ENCODE peak calls at places on chromosomes 16 and 17, in six cellular contexts. W is neural crest cell; F is psoas muscle; P is activated CD8-positive, alpha-beta memory T cell treated with anti-CD3 and anti-CD28 coated beads for 1 hour; X is left ventricle myocardium inferior; R is natural killer cell. V is an unnamed sample.

GRCh38 chr17:29245401-29245800 is 1.3 kb upstream of the CRYBA1 start:
- DNase-seq in P (no peak), F (no peak), W (no peak), R (no peak), X (no peak), V (no peak)

GRCh38 chr17:41026668-41027471 is at the start of gene KRTAP1-5:
- DNase-seq in R (no peak), X (no peak), W (no peak), F (no peak), P (no peak), V (no peak)

GRCh38 chr16:67009158-67009557 is 19.8 kb upstream of the CBFB start:
- DNase-seq in R (no peak), F (no peak), P (no peak), W (no peak), X (no peak), V (no peak)

GRCh38 chr17:61467416-61468262 is 15.4 kb downstream of the TBX4 start:
- DNase-seq in W (peak; percentile 55), R (no peak), F (no peak), X (peak; percentile 44), P (no peak), V (peak; percentile 57)

GRCh38 chr17:4522661-4523060 is 24.0 kb downstream of the SPNS2 start:
- DNase-seq in W (no peak), X (no peak), R (no peak), P (no peak), F (no peak), V (peak; percentile 52)

GRCh38 chr17:43457362-43457692 is 26.4 kb upstream of the DHX8 start:
- DNase-seq in R (no peak), F (no peak), W (no peak), P (no peak), X (no peak), V (no peak)

GRCh38 chr17:10013360-10014112 is 108.5 kb upstream of the RCVRN start:
- DNase-seq in X (no peak), P (no peak), F (no peak), W (no peak), R (no peak), V (peak; percentile 38)

GRCh38 chr17:83189673-83190385 is 110.4 kb downstream of the METRNL start:
- DNase-seq in P (no peak), W (no peak), R (no peak), F (peak; percentile 54), X (peak; percentile 43), V (peak; percentile 73)

GRCh38 chr17:59505610-59506276 is 59.7 kb upstream of the DHX40 start:
- DNase-seq in X (no peak), R (no peak), W (no peak), F (no peak), P (no peak), V (no peak)

GRCh38 chr16:8398548-8398947 is 191.8 kb downstream of the TMEM114 start:
- DNase-seq in W (no peak), F (no peak), P (no peak), R (no peak), X (no peak), V (no peak)

GRCh38 chr16:88703486-88704309 is 2.5 kb downstream of the RNF166 start:
- DNase-seq in R (peak; percentile 71), W (no peak), F (no peak), X (peak; percentile 55), P (peak; percentile 55), V (no peak)

GRCh38 chr16:88315543-88316105 is 67.1 kb upstream of the ZNF469 start:
- DNase-seq in W (peak; percentile 39), F (peak; percentile 52), R (no peak), X (peak; percentile 42), P (no peak), V (no peak)

GRCh38 chr16:58462997-58463891 is 36.7 kb upstream of the NDRG4 start:
- DNase-seq in R (peak; percentile 21), X (peak; percentile 59), W (peak; percentile 25), F (no peak), P (no peak), V (no peak)

GRCh38 chr17:80192268-80192667 is 22.4 kb downstream of the CARD14 start:
- DNase-seq in F (no peak), W (peak; percentile 28), R (no peak), X (no peak), P (no peak), V (no peak)

GRCh38 chr16:85238233-85238647 is 126.0 kb upstream of the CIBAR2 start:
- DNase-seq in R (no peak), P (no peak), X (peak; percentile 51), W (no peak), F (peak; percentile 81), V (peak; percentile 89)

GRCh38 chr17:19546289-19547065 is 12.8 kb downstream of the SLC47A1 start:
- DNase-seq in P (no peak), R (no peak), X (peak; percentile 44), F (peak; percentile 43), W (no peak), V (no peak)

GRCh38 chr16:11196286-11196828 is 59.6 kb downstream of the SOCS1 start:
- DNase-seq in X (no peak), R (no peak), W (no peak), P (no peak), F (no peak), V (no peak)

GRCh38 chr16:47366228-47366627 is 94.6 kb downstream of the ITFG1 start:
- DNase-seq in R (no peak), P (no peak), F (no peak), X (no peak), W (no peak), V (no peak)

GRCh38 chr16:927406-927805 is 43.4 kb downstream of the LMF1 start:
- DNase-seq in W (no peak), F (no peak), R (no peak), X (no peak), P (no peak), V (no peak)

GRCh38 chr17:75861927-75862317 is 6.8 kb upstream of the WBP2 start:
- DNase-seq in F (no peak), P (no peak), R (no peak), W (no peak), X (no peak), V (no peak)

GRCh38 chr16:84043486-84044107 is 1.0 kb upstream of the SLC38A8 start:
- DNase-seq in F (no peak), R (no peak), W (no peak), X (no peak), P (no peak), V (no peak)

GRCh38 chr16:50210266-50211038 is 55.9 kb upstream of the ADCY7 start:
- DNase-seq in R (peak; percentile 43), P (peak; percentile 25), W (peak; percentile 55), X (peak; percentile 80), F (peak; percentile 61), V (peak; percentile 85)

GRCh38 chr17:44677136-44677535 is 12.4 kb downstream of the CCDC43 start:
- DNase-seq in X (no peak), R (no peak), P (no peak), F (no peak), W (no peak), V (no peak)

GRCh38 chr17:67862614-67863217 is 37.4 kb downstream of the BPTF start:
- DNase-seq in X (no peak), R (no peak), W (no peak), P (no peak), F (no peak), V (no peak)

GRCh38 chr16:72932050-72932449 is 115.9 kb downstream of the ZFHX3 start:
- DNase-seq in F (no peak), R (no peak), P (no peak), W (no peak), X (no peak), V (no peak)

GRCh38 chr16:74296120-74296464 is 522 bp upstream of the PSMD7 start:
- DNase-seq in F (no peak), X (no peak), W (no peak), R (no peak), P (no peak), V (no peak)

V was measured in sciatic nerve.